ENCODE peak calls at places on chromosomes 3 and 15, in seven cellular contexts. One of them, this sample, is unnamed.

GRCh38 chr3:138440596-138440995 is 6.2 kb downstream of the ESYT3 start:
- DNase-seq in NCI-H1048: no peak
- DNase-seq in EH: peak; percentile 71
- DNase-seq in Kasumi-1: no peak
- DNase-seq in activated CD4-positive, alpha-beta memory T cell treated with anti-CD3 and anti-CD28 coated beads for 36 hours: no peak
- DNase-seq in right cardiac atrium: no peak
- DNase-seq in AG08395: peak; percentile 65
- DNase-seq in this sample: no peak

GRCh38 chr3:128895843-128896365 is 16.5 kb downstream of the ACAD9 start:
- DNase-seq in NCI-H1048: no peak
- DNase-seq in EH: no peak
- DNase-seq in Kasumi-1: no peak
- DNase-seq in activated CD4-positive, alpha-beta memory T cell treated with anti-CD3 and anti-CD28 coated beads for 36 hours: no peak
- DNase-seq in right cardiac atrium: no peak
- DNase-seq in AG08395: no peak
- DNase-seq in this sample: peak; percentile 63

GRCh38 chr3:50687127-50687751 is 12.5 kb downstream of the DOCK3 start:
- DNase-seq in NCI-H1048: no peak
- DNase-seq in EH: no peak
- DNase-seq in Kasumi-1: no peak
- DNase-seq in activated CD4-positive, alpha-beta memory T cell treated with anti-CD3 and anti-CD28 coated beads for 36 hours: no peak
- DNase-seq in right cardiac atrium: peak; percentile 20
- DNase-seq in AG08395: no peak
- DNase-seq in this sample: no peak

GRCh38 chr15:84598993-84599392 is 1.8 kb upstream of the ZSCAN2 start:
- DNase-seq in NCI-H1048: no peak
- DNase-seq in EH: peak; percentile 66
- DNase-seq in Kasumi-1: peak; percentile 83
- DNase-seq in activated CD4-positive, alpha-beta memory T cell treated with anti-CD3 and anti-CD28 coated beads for 36 hours: peak; percentile 67
- DNase-seq in right cardiac atrium: no peak
- DNase-seq in AG08395: peak; percentile 70
- DNase-seq in this sample: peak; percentile 58

GRCh38 chr3:176950743-176951142 is 246.5 kb downstream of the TBL1XR1 start:
- DNase-seq in NCI-H1048: no peak
- DNase-seq in EH: peak; percentile 31
- DNase-seq in Kasumi-1: no peak
- DNase-seq in activated CD4-positive, alpha-beta memory T cell treated with anti-CD3 and anti-CD28 coated beads for 36 hours: no peak
- DNase-seq in right cardiac atrium: no peak
- DNase-seq in AG08395: peak; percentile 26
- DNase-seq in this sample: no peak

GRCh38 chr15:60913901-60914300 is 315.2 kb downstream of the RORA start:
- DNase-seq in NCI-H1048: no peak
- DNase-seq in EH: no peak
- DNase-seq in Kasumi-1: no peak
- DNase-seq in activated CD4-positive, alpha-beta memory T cell treated with anti-CD3 and anti-CD28 coated beads for 36 hours: no peak
- DNase-seq in right cardiac atrium: no peak
- DNase-seq in AG08395: no peak
- DNase-seq in this sample: no peak

GRCh38 chr3:192011137-192011536 is 550.2 kb downstream of the PYDC2 start:
- DNase-seq in NCI-H1048: no peak
- DNase-seq in EH: no peak
- DNase-seq in Kasumi-1: no peak
- DNase-seq in activated CD4-positive, alpha-beta memory T cell treated with anti-CD3 and anti-CD28 coated beads for 36 hours: no peak
- DNase-seq in right cardiac atrium: no peak
- DNase-seq in AG08395: no peak
- DNase-seq in this sample: no peak

GRCh38 chr3:13347390-13347966 is 72.6 kb downstream of the NUP210 start:
- DNase-seq in NCI-H1048: no peak
- DNase-seq in EH: peak; percentile 41
- DNase-seq in Kasumi-1: peak; percentile 55
- DNase-seq in activated CD4-positive, alpha-beta memory T cell treated with anti-CD3 and anti-CD28 coated beads for 36 hours: no peak
- DNase-seq in right cardiac atrium: no peak
- DNase-seq in AG08395: peak; percentile 45
- DNase-seq in this sample: no peak

GRCh38 chr3:128432898-128433629 is 33.6 kb downstream of the DNAJB8 start:
- DNase-seq in NCI-H1048: no peak
- DNase-seq in EH: peak; percentile 20
- DNase-seq in Kasumi-1: no peak
- DNase-seq in activated CD4-positive, alpha-beta memory T cell treated with anti-CD3 and anti-CD28 coated beads for 36 hours: no peak
- DNase-seq in right cardiac atrium: no peak
- DNase-seq in AG08395: peak; percentile 21
- DNase-seq in this sample: peak; percentile 35

GRCh38 chr3:142279965-142280590 is 54.7 kb upstream of the GK5 start:
- DNase-seq in NCI-H1048: peak; percentile 53
- DNase-seq in EH: peak; percentile 83
- DNase-seq in Kasumi-1: peak; percentile 81
- DNase-seq in activated CD4-positive, alpha-beta memory T cell treated with anti-CD3 and anti-CD28 coated beads for 36 hours: peak; percentile 44
- DNase-seq in right cardiac atrium: no peak
- DNase-seq in AG08395: peak; percentile 79
- DNase-seq in this sample: peak; percentile 83

GRCh38 chr3:13687409-13687989 is 138.6 kb downstream of the FBLN2 start:
- DNase-seq in NCI-H1048: peak; percentile 21
- DNase-seq in EH: no peak
- DNase-seq in Kasumi-1: no peak
- DNase-seq in activated CD4-positive, alpha-beta memory T cell treated with anti-CD3 and anti-CD28 coated beads for 36 hours: no peak
- DNase-seq in right cardiac atrium: no peak
- DNase-seq in AG08395: no peak
- DNase-seq in this sample: no peak

GRCh38 chr3:127019449-127019848 is 36.5 kb downstream of the PLXNA1 start:
- DNase-seq in NCI-H1048: no peak
- DNase-seq in EH: peak; percentile 71
- DNase-seq in Kasumi-1: no peak
- DNase-seq in activated CD4-positive, alpha-beta memory T cell treated with anti-CD3 and anti-CD28 coated beads for 36 hours: no peak
- DNase-seq in right cardiac atrium: no peak
- DNase-seq in AG08395: peak; percentile 84
- DNase-seq in this sample: peak; percentile 18

GRCh38 chr15:65914981-65915925 is 46.0 kb downstream of the RAB11A start:
- DNase-seq in NCI-H1048: no peak
- DNase-seq in EH: no peak
- DNase-seq in Kasumi-1: no peak
- DNase-seq in activated CD4-positive, alpha-beta memory T cell treated with anti-CD3 and anti-CD28 coated beads for 36 hours: no peak
- DNase-seq in right cardiac atrium: no peak
- DNase-seq in AG08395: no peak
- DNase-seq in this sample: no peak

GRCh38 chr3:57971975-57972374 is 36.2 kb upstream of the FLNB start:
- DNase-seq in NCI-H1048: no peak
- DNase-seq in EH: no peak
- DNase-seq in Kasumi-1: no peak
- DNase-seq in activated CD4-positive, alpha-beta memory T cell treated with anti-CD3 and anti-CD28 coated beads for 36 hours: no peak
- DNase-seq in right cardiac atrium: peak; percentile 42
- DNase-seq in AG08395: no peak
- DNase-seq in this sample: peak; percentile 59

GRCh38 chr3:193010191-193010590 is 92.5 kb upstream of the MB21D2 start:
- DNase-seq in NCI-H1048: no peak
- DNase-seq in EH: peak; percentile 3
- DNase-seq in Kasumi-1: no peak
- DNase-seq in activated CD4-positive, alpha-beta memory T cell treated with anti-CD3 and anti-CD28 coated beads for 36 hours: no peak
- DNase-seq in right cardiac atrium: no peak
- DNase-seq in AG08395: no peak
- DNase-seq in this sample: no peak

GRCh38 chr3:36907911-36908646 is 36.8 kb downstream of the TRANK1 start:
- DNase-seq in NCI-H1048: no peak
- DNase-seq in EH: peak; percentile 70
- DNase-seq in Kasumi-1: peak; percentile 40
- DNase-seq in activated CD4-positive, alpha-beta memory T cell treated with anti-CD3 and anti-CD28 coated beads for 36 hours: peak; percentile 80
- DNase-seq in right cardiac atrium: peak; percentile 44
- DNase-seq in AG08395: peak; percentile 53
- DNase-seq in this sample: peak; percentile 58

GRCh38 chr15:33279613-33280205 is 31.1 kb upstream of the RYR3 start:
- DNase-seq in NCI-H1048: no peak
- DNase-seq in EH: peak; percentile 83
- DNase-seq in Kasumi-1: no peak
- DNase-seq in activated CD4-positive, alpha-beta memory T cell treated with anti-CD3 and anti-CD28 coated beads for 36 hours: no peak
- DNase-seq in right cardiac atrium: no peak
- DNase-seq in AG08395: no peak
- DNase-seq in this sample: no peak

GRCh38 chr3:139157161-139157932 is 112.7 kb upstream of the PRR23C start:
- DNase-seq in NCI-H1048: no peak
- DNase-seq in EH: no peak
- DNase-seq in Kasumi-1: no peak
- DNase-seq in activated CD4-positive, alpha-beta memory T cell treated with anti-CD3 and anti-CD28 coated beads for 36 hours: no peak
- DNase-seq in right cardiac atrium: no peak
- DNase-seq in AG08395: no peak
- DNase-seq in this sample: no peak

GRCh38 chr3:71885001-71885400 is 100.1 kb upstream of the PROK2 start:
- DNase-seq in NCI-H1048: no peak
- DNase-seq in EH: peak; percentile 9
- DNase-seq in Kasumi-1: no peak
- DNase-seq in activated CD4-positive, alpha-beta memory T cell treated with anti-CD3 and anti-CD28 coated beads for 36 hours: no peak
- DNase-seq in right cardiac atrium: no peak
- DNase-seq in AG08395: no peak
- DNase-seq in this sample: peak; percentile 31

GRCh38 chr15:94125698-94126097 is 105.7 kb upstream of the MCTP2 start:
- DNase-seq in NCI-H1048: no peak
- DNase-seq in EH: no peak
- DNase-seq in Kasumi-1: no peak
- DNase-seq in activated CD4-positive, alpha-beta memory T cell treated with anti-CD3 and anti-CD28 coated beads for 36 hours: no peak
- DNase-seq in right cardiac atrium: no peak
- DNase-seq in AG08395: no peak
- DNase-seq in this sample: no peak

GRCh38 chr3:129621626-129622417 is 15.3 kb upstream of the PLXND1 start:
- DNase-seq in NCI-H1048: no peak
- DNase-seq in EH: no peak
- DNase-seq in Kasumi-1: no peak
- DNase-seq in activated CD4-positive, alpha-beta memory T cell treated with anti-CD3 and anti-CD28 coated beads for 36 hours: no peak
- DNase-seq in right cardiac atrium: peak; percentile 63
- DNase-seq in AG08395: no peak
- DNase-seq in this sample: no peak

GRCh38 chr3:108099203-108099602 is 8.4 kb upstream of the CD47 start:
- DNase-seq in NCI-H1048: no peak
- DNase-seq in EH: peak; percentile 40
- DNase-seq in Kasumi-1: peak; percentile 7
- DNase-seq in activated CD4-positive, alpha-beta memory T cell treated with anti-CD3 and anti-CD28 coated beads for 36 hours: no peak
- DNase-seq in right cardiac atrium: no peak
- DNase-seq in AG08395: peak; percentile 48
- DNase-seq in this sample: no peak

GRCh38 chr15:67003586-67003985 is 61.8 kb upstream of the SMAD3 start:
- DNase-seq in NCI-H1048: no peak
- DNase-seq in EH: peak; percentile 72
- DNase-seq in Kasumi-1: no peak
- DNase-seq in activated CD4-positive, alpha-beta memory T cell treated with anti-CD3 and anti-CD28 coated beads for 36 hours: no peak
- DNase-seq in right cardiac atrium: no peak
- DNase-seq in AG08395: peak; percentile 50
- DNase-seq in this sample: no peak

GRCh38 chr3:67016522-67017080 is 18.5 kb downstream of the KBTBD8 start:
- DNase-seq in NCI-H1048: no peak
- DNase-seq in EH: no peak
- DNase-seq in Kasumi-1: no peak
- DNase-seq in activated CD4-positive, alpha-beta memory T cell treated with anti-CD3 and anti-CD28 coated beads for 36 hours: no peak
- DNase-seq in right cardiac atrium: no peak
- DNase-seq in AG08395: no peak
- DNase-seq in this sample: no peak

GRCh38 chr15:39786444-39787056 is 3.9 kb upstream of the FSIP1 start:
- DNase-seq in NCI-H1048: peak; percentile 26
- DNase-seq in EH: peak; percentile 75
- DNase-seq in Kasumi-1: peak; percentile 41
- DNase-seq in activated CD4-positive, alpha-beta memory T cell treated with anti-CD3 and anti-CD28 coated beads for 36 hours: no peak
- DNase-seq in right cardiac atrium: no peak
- DNase-seq in AG08395: peak; percentile 59
- DNase-seq in this sample: peak; percentile 42

GRCh38 chr3:72247645-72248388 is 462.9 kb upstream of the PROK2 start:
- DNase-seq in NCI-H1048: no peak
- DNase-seq in EH: no peak
- DNase-seq in Kasumi-1: no peak
- DNase-seq in activated CD4-positive, alpha-beta memory T cell treated with anti-CD3 and anti-CD28 coated beads for 36 hours: no peak
- DNase-seq in right cardiac atrium: no peak
- DNase-seq in AG08395: no peak
- DNase-seq in this sample: no peak

GRCh38 chr15:99480223-99480810 is 85.5 kb upstream of the MEF2A start:
- DNase-seq in NCI-H1048: no peak
- DNase-seq in EH: peak; percentile 28
- DNase-seq in Kasumi-1: no peak
- DNase-seq in activated CD4-positive, alpha-beta memory T cell treated with anti-CD3 and anti-CD28 coated beads for 36 hours: no peak
- DNase-seq in right cardiac atrium: no peak
- DNase-seq in AG08395: no peak
- DNase-seq in this sample: no peak

GRCh38 chr15:99104788-99105515 is at the start of gene SYNM:
- DNase-seq in NCI-H1048: peak; percentile 52
- DNase-seq in EH: peak; percentile 83
- DNase-seq in Kasumi-1: peak; percentile 30
- DNase-seq in activated CD4-positive, alpha-beta memory T cell treated with anti-CD3 and anti-CD28 coated beads for 36 hours: peak; percentile 60
- DNase-seq in right cardiac atrium: peak; percentile 81
- DNase-seq in AG08395: peak; percentile 90
- DNase-seq in this sample: peak; percentile 71

GRCh38 chr15:80996247-80996646 is 4.5 kb upstream of the TLNRD1 start:
- DNase-seq in NCI-H1048: no peak
- DNase-seq in EH: no peak
- DNase-seq in Kasumi-1: peak; percentile 53
- DNase-seq in activated CD4-positive, alpha-beta memory T cell treated with anti-CD3 and anti-CD28 coated beads for 36 hours: no peak
- DNase-seq in right cardiac atrium: no peak
- DNase-seq in AG08395: no peak
- DNase-seq in this sample: no peak

GRCh38 chr3:195365371-195365770 is 77.4 kb downstream of the ACAP2 start:
- DNase-seq in NCI-H1048: no peak
- DNase-seq in EH: no peak
- DNase-seq in Kasumi-1: no peak
- DNase-seq in activated CD4-positive, alpha-beta memory T cell treated with anti-CD3 and anti-CD28 coated beads for 36 hours: no peak
- DNase-seq in right cardiac atrium: no peak
- DNase-seq in AG08395: no peak
- DNase-seq in this sample: no peak

GRCh38 chr3:113266738-113267137 is 55.4 kb downstream of the BOC start:
- DNase-seq in NCI-H1048: no peak
- DNase-seq in EH: no peak
- DNase-seq in Kasumi-1: no peak
- DNase-seq in activated CD4-positive, alpha-beta memory T cell treated with anti-CD3 and anti-CD28 coated beads for 36 hours: peak; percentile 29
- DNase-seq in right cardiac atrium: no peak
- DNase-seq in AG08395: no peak
- DNase-seq in this sample: no peak

GRCh38 chr3:195151866-195152526 is 119.0 kb downstream of the XXYLT1 start:
- DNase-seq in NCI-H1048: no peak
- DNase-seq in EH: peak; percentile 86
- DNase-seq in Kasumi-1: no peak
- DNase-seq in activated CD4-positive, alpha-beta memory T cell treated with anti-CD3 and anti-CD28 coated beads for 36 hours: no peak
- DNase-seq in right cardiac atrium: no peak
- DNase-seq in AG08395: peak; percentile 71
- DNase-seq in this sample: peak; percentile 78

GRCh38 chr3:99236576-99236975 is 335.1 kb upstream of the DCBLD2 start:
- DNase-seq in NCI-H1048: no peak
- DNase-seq in EH: peak; percentile 51
- DNase-seq in Kasumi-1: no peak
- DNase-seq in activated CD4-positive, alpha-beta memory T cell treated with anti-CD3 and anti-CD28 coated beads for 36 hours: no peak
- DNase-seq in right cardiac atrium: no peak
- DNase-seq in AG08395: no peak
- DNase-seq in this sample: no peak

GRCh38 chr15:26891448-26891881 is 24.6 kb downstream of the GABRA5 start:
- DNase-seq in NCI-H1048: peak; percentile 80
- DNase-seq in EH: peak; percentile 37
- DNase-seq in Kasumi-1: peak; percentile 45
- DNase-seq in activated CD4-positive, alpha-beta memory T cell treated with anti-CD3 and anti-CD28 coated beads for 36 hours: peak; percentile 65
- DNase-seq in right cardiac atrium: peak; percentile 45
- DNase-seq in AG08395: peak; percentile 79
- DNase-seq in this sample: peak; percentile 52

GRCh38 chr15:73682597-73683090 is 1.5 kb upstream of the CD276 start:
- DNase-seq in NCI-H1048: no peak
- DNase-seq in EH: no peak
- DNase-seq in Kasumi-1: no peak
- DNase-seq in activated CD4-positive, alpha-beta memory T cell treated with anti-CD3 and anti-CD28 coated beads for 36 hours: no peak
- DNase-seq in right cardiac atrium: no peak
- DNase-seq in AG08395: no peak
- DNase-seq in this sample: no peak

GRCh38 chr3:116059421-116060096 is 385.7 kb downstream of the LSAMP start:
- DNase-seq in NCI-H1048: no peak
- DNase-seq in EH: peak; percentile 65
- DNase-seq in Kasumi-1: no peak
- DNase-seq in activated CD4-positive, alpha-beta memory T cell treated with anti-CD3 and anti-CD28 coated beads for 36 hours: no peak
- DNase-seq in right cardiac atrium: no peak
- DNase-seq in AG08395: peak; percentile 92
- DNase-seq in this sample: peak; percentile 44

This sample was measured in SW480.